ENCODE peak calls at places on chromosomes 16 and 17, in seven cellular contexts. T is stimulated activated CD8-positive, alpha-beta memory T cell treated with anti-CD3 and anti-CD28 coated beads, Interleukin-12 subunit alpha, Interleukin-12 subunit beta, amount 100 ng/mL, for 4 hours; B is HepG2; W is left cardiac atrium; I is stimulated activated naive CD4-positive, alpha-beta T cell; Y is AG04450; K is activated T-cell treated with anti-CD3 and anti-CD28 coated beads, Interleukin-2, amount 50 U/mL, for 72 hours. U is an unnamed sample.

GRCh38 chr16:73176577-73177013 is 128.7 kb upstream of the ZFHX3 start:
- DNase-seq in T (no peak), B (peak; percentile 20), W (no peak), I (no peak), Y (peak; percentile 70), K (no peak), U (peak; percentile 57)

GRCh38 chr16:65312071-65312470 is 190.2 kb upstream of the CDH11 start:
- DNase-seq in T (no peak), B (no peak), W (no peak), I (no peak), Y (no peak), K (no peak), U (no peak)

GRCh38 chr16:77288222-77288621 is 89.0 kb downstream of the SYCE1L start:
- DNase-seq in T (no peak), B (no peak), W (no peak), I (no peak), Y (peak; percentile 32), K (no peak), U (peak; percentile 85)

GRCh38 chr16:70614208-70614951 is 32.0 kb upstream of the IL34 start:
- DNase-seq in T (no peak), B (no peak), W (no peak), I (no peak), Y (no peak), K (no peak), U (no peak)

GRCh38 chr17:44971776-44972483 is 3.8 kb upstream of the C1QL1 start:
- DNase-seq in T (peak; percentile 36), B (no peak), W (no peak), I (no peak), Y (no peak), K (peak; percentile 78), U (peak; percentile 74)

GRCh38 chr16:4200000-4200780 is 41.7 kb downstream of the SRL start:
- DNase-seq in T (no peak), B (peak; percentile 50), W (peak; percentile 59), I (no peak), Y (peak; percentile 36), K (peak; percentile 28), U (peak; percentile 44)

GRCh38 chr17:64732336-64733006 is 70.4 kb upstream of the SMURF2 start:
- DNase-seq in T (no peak), B (peak; percentile 58), W (peak; percentile 60), I (no peak), Y (no peak), K (no peak), U (peak; percentile 95)

GRCh38 chr16:77191259-77191969 is 424 bp downstream of the MON1B start:
- DNase-seq in T (peak; percentile 19), B (no peak), W (no peak), I (no peak), Y (no peak), K (peak; percentile 38), U (no peak)

GRCh38 chr17:58273453-58274104 is 7.2 kb downstream of the MPO start:
- DNase-seq in T (no peak), B (no peak), W (no peak), I (no peak), Y (no peak), K (peak; percentile 30), U (no peak)

GRCh38 chr17:2239882-2240430 is 63.6 kb downstream of the SMG6 start:
- DNase-seq in T (no peak), B (no peak), W (peak; percentile 60), I (no peak), Y (peak; percentile 79), K (peak; percentile 65), U (peak; percentile 64)

GRCh38 chr17:72976971-72977767 is 115.3 kb downstream of the SLC39A11 start:
- DNase-seq in T (no peak), B (no peak), W (peak; percentile 59), I (no peak), Y (peak; percentile 68), K (no peak), U (peak; percentile 94)

GRCh38 chr17:52660692-52661091 is 502.2 kb upstream of the CA10 start:
- DNase-seq in T (no peak), B (no peak), W (no peak), I (no peak), Y (no peak), K (no peak), U (no peak)

GRCh38 chr16:11705311-11705710 is 37.1 kb downstream of the SNN start:
- DNase-seq in T (no peak), B (no peak), W (no peak), I (no peak), Y (no peak), K (no peak), U (no peak)

U was measured in RCC 7860.